ENCODE peak calls at places on chromosomes 3 and 15, in eight cellular contexts. W, Z, G, I, X, M, N and Y are unnamed samples.

GRCh38 chr3:124395584-124396340 is 334.5 kb upstream of the UMPS start:
- DNase-seq in W (no peak), Z (peak), G (no peak), I (no peak), X (no peak), M (peak), N (no peak), Y (no peak)

GRCh38 chr3:148878073-148878472 is 13.0 kb downstream of the CPA3 start:
- DNase-seq in W (no peak), Z (no peak), G (no peak), I (no peak), X (no peak), M (no peak), N (no peak), Y (no peak)

GRCh38 chr3:36447063-36447462 is 66.8 kb downstream of the STAC start:
- DNase-seq in W (no peak), Z (peak), G (peak), I (no peak), X (no peak), M (peak), N (no peak), Y (no peak)

GRCh38 chr3:83890039-83890762 is 1068.6 kb upstream of the CADM2 start:
- DNase-seq in W (no peak), Z (no peak), G (no peak), I (peak), X (no peak), M (no peak), N (no peak), Y (no peak)

GRCh38 chr15:91922701-91923279 is 69.3 kb downstream of the SLCO3A1 start:
- DNase-seq in W (no peak), Z (no peak), G (no peak), I (no peak), X (no peak), M (no peak), N (no peak), Y (no peak)

GRCh38 chr15:81133782-81134461 is at the start of gene CFAP161:
- DNase-seq in W (no peak), Z (peak), G (peak), I (peak), X (peak), M (peak), N (peak), Y (peak)

GRCh38 chr3:185537369-185537970 is 14.9 kb downstream of the LIPH start:
- DNase-seq in W (peak), Z (peak), G (peak), I (peak), X (no peak), M (peak), N (no peak), Y (no peak)

GRCh38 chr3:141279074-141279945 is 47.7 kb downstream of the PXYLP1 start:
- DNase-seq in W (no peak), Z (peak), G (peak), I (peak), X (no peak), M (no peak), N (no peak), Y (peak)

GRCh38 chr3:15815696-15816095 is 17.9 kb upstream of the ANKRD28 start:
- DNase-seq in W (peak), Z (peak), G (peak), I (peak), X (no peak), M (peak), N (no peak), Y (no peak)

GRCh38 chr3:112531358-112531781 is 30.4 kb downstream of the ATG3 start:
- DNase-seq in W (no peak), Z (peak), G (peak), I (peak), X (no peak), M (peak), N (no peak), Y (no peak)

GRCh38 chr3:95120921-95121320 is 1058.1 kb downstream of the NSUN3 start:
- DNase-seq in W (no peak), Z (no peak), G (no peak), I (no peak), X (no peak), M (no peak), N (no peak), Y (no peak)

GRCh38 chr3:39220551-39221530 is 28.4 kb upstream of the XIRP1 start:
- DNase-seq in W (no peak), Z (no peak), G (no peak), I (no peak), X (no peak), M (no peak), N (no peak), Y (no peak)

GRCh38 chr3:187210555-187211327 is 13.5 kb downstream of the RTP1 start:
- DNase-seq in W (no peak), Z (no peak), G (no peak), I (peak), X (no peak), M (peak), N (no peak), Y (no peak)

GRCh38 chr15:68298882-68299381 is 21.4 kb downstream of the FEM1B start:
- DNase-seq in W (no peak), Z (peak), G (no peak), I (no peak), X (no peak), M (peak), N (no peak), Y (no peak)

GRCh38 chr3:183698318-183698731 is 728 bp downstream of the YEATS2 start:
- DNase-seq in W (no peak), Z (peak), G (no peak), I (peak), X (peak), M (peak), N (no peak), Y (peak)

GRCh38 chr3:146544013-146544928 is at the start of gene PLSCR1:
- DNase-seq in W (peak), Z (peak), G (peak), I (peak), X (peak), M (peak), N (peak), Y (peak)

GRCh38 chr3:79162653-79163052 is 605.1 kb downstream of the ROBO1 start:
- DNase-seq in W (no peak), Z (no peak), G (no peak), I (no peak), X (no peak), M (no peak), N (no peak), Y (no peak)

GRCh38 chr3:31011383-31011782 is 116.9 kb upstream of the GADL1 start:
- DNase-seq in W (no peak), Z (no peak), G (no peak), I (no peak), X (no peak), M (no peak), N (no peak), Y (no peak)

GRCh38 chr15:31274496-31275330 is 51.9 kb upstream of the KLF13 start:
- DNase-seq in W (no peak), Z (peak), G (peak), I (no peak), X (no peak), M (no peak), N (no peak), Y (no peak)

GRCh38 chr3:125513490-125514115 is 6.4 kb downstream of the SNX4 start:
- DNase-seq in W (no peak), Z (no peak), G (no peak), I (no peak), X (no peak), M (no peak), N (no peak), Y (no peak)

GRCh38 chr3:195574497-195575304 is 9.0 kb downstream of the APOD start:
- DNase-seq in W (no peak), Z (no peak), G (no peak), I (no peak), X (no peak), M (no peak), N (no peak), Y (no peak)

GRCh38 chr15:71115567-71116351 is 488 bp downstream of the THSD4 start:
- DNase-seq in W (no peak), Z (peak), G (no peak), I (peak), X (peak), M (peak), N (peak), Y (no peak)

GRCh38 chr3:111999924-112000835 is 1.5 kb downstream of the TAGLN3 start:
- DNase-seq in W (no peak), Z (no peak), G (no peak), I (no peak), X (no peak), M (no peak), N (no peak), Y (no peak)

GRCh38 chr3:28139967-28140634 is 101.3 kb upstream of the CMC1 start:
- DNase-seq in W (no peak), Z (no peak), G (peak), I (no peak), X (no peak), M (peak), N (no peak), Y (no peak)

GRCh38 chr3:159366476-159366875 is 564.6 kb downstream of the MFSD1 start:
- DNase-seq in W (no peak), Z (no peak), G (no peak), I (no peak), X (no peak), M (no peak), N (no peak), Y (no peak)

GRCh38 chr15:84598250-84598649 is 2.6 kb upstream of the ZSCAN2 start:
- DNase-seq in W (no peak), Z (peak), G (no peak), I (no peak), X (no peak), M (no peak), N (no peak), Y (no peak)

GRCh38 chr15:70164156-70164900 is 66.6 kb upstream of the TLE3 start:
- DNase-seq in W (no peak), Z (peak), G (no peak), I (no peak), X (no peak), M (no peak), N (no peak), Y (no peak)

GRCh38 chr3:37905346-37905745 is 43.7 kb downstream of the CTDSPL start:
- DNase-seq in W (no peak), Z (no peak), G (no peak), I (no peak), X (no peak), M (no peak), N (no peak), Y (no peak)

GRCh38 chr15:75597667-75598341 is 18.7 kb upstream of the PTPN9 start:
- DNase-seq in W (no peak), Z (no peak), G (no peak), I (no peak), X (peak), M (peak), N (no peak), Y (no peak)

GRCh38 chr3:62562017-62562416 is 188.7 kb upstream of the FEZF2 start:
- DNase-seq in W (peak), Z (peak), G (no peak), I (peak), X (no peak), M (peak), N (no peak), Y (no peak)